ENCODE peak calls at places on chromosomes 4 and X, in five cellular contexts. H is H1, P is neuronal stem cell, A is trophoblast cell, J is mesenchymal stem cell. B is an unnamed sample.

GRCh38 chr4:81504685-81505598 is 33.2 kb upstream of the RASGEF1B start:
- DNase-seq in H (no peak), P (no peak), A (peak; percentile 48), J (no peak), B (no peak)

GRCh38 chr4:177546745-177547144 is 104.5 kb upstream of the AGA start:
- DNase-seq in H (no peak), P (no peak), A (peak; percentile 12), J (no peak), B (peak; percentile 26)

GRCh38 chrX:5236096-5236495 is 992.6 kb downstream of the NLGN4X start:
- DNase-seq in H (no peak), P (no peak), A (peak; percentile 3), J (peak; percentile 50), B (no peak)

GRCh38 chr4:59644765-59645164 is 1555.4 kb upstream of the ADGRL3 start:
- DNase-seq in H (no peak), P (no peak), A (no peak), J (no peak), B (no peak)

GRCh38 chr4:153249199-153250154 is 45.2 kb downstream of the TRIM2 start:
- DNase-seq in H (peak; percentile 58), P (peak; percentile 86), A (peak; percentile 94), J (peak; percentile 89), B (peak; percentile 60)

GRCh38 chr4:151921811-151922210 is 161.0 kb upstream of the GATB start:
- DNase-seq in H (no peak), P (no peak), A (no peak), J (no peak), B (peak; percentile 46)

GRCh38 chr4:110198472-110199419 is at the start of gene ELOVL6:
- DNase-seq in H (peak; percentile 77), P (peak; percentile 94), A (peak; percentile 64), J (peak; percentile 90), B (peak; percentile 72)

GRCh38 chr4:48553720-48554119 is 63.7 kb downstream of the ZAR1 start:
- DNase-seq in H (no peak), P (no peak), A (no peak), J (no peak), B (no peak)

GRCh38 chr4:4637710-4638109 is 95.9 kb upstream of the STX18 start:
- DNase-seq in H (no peak), P (no peak), A (peak; percentile 13), J (no peak), B (no peak)

GRCh38 chr4:80423553-80424224 is 88.2 kb downstream of the CFAP299 start:
- DNase-seq in H (no peak), P (no peak), A (no peak), J (no peak), B (peak; percentile 19)

GRCh38 chrX:132107291-132107690 is 20.5 kb downstream of the FRMD7 start:
- DNase-seq in H (no peak), P (no peak), A (peak; percentile 82), J (no peak), B (no peak)

GRCh38 chr4:101169044-101170014 is 178.0 kb downstream of the PPP3CA start:
- DNase-seq in H (peak; percentile 25), P (peak; percentile 60), A (peak; percentile 91), J (peak; percentile 71), B (peak; percentile 65)

GRCh38 chrX:109886122-109886761 is 116.7 kb upstream of the TMEM164 start:
- DNase-seq in H (no peak), P (peak; percentile 21), A (peak; percentile 53), J (peak; percentile 48), B (peak; percentile 63)

GRCh38 chr4:56086073-56086521 is 137.4 kb downstream of the CEP135 start:
- DNase-seq in H (peak; percentile 19), P (no peak), A (peak; percentile 12), J (peak; percentile 4), B (no peak)

GRCh38 chr4:78299565-78299972 is 242.4 kb downstream of the FRAS1 start:
- DNase-seq in H (no peak), P (no peak), A (no peak), J (no peak), B (peak; percentile 17)

GRCh38 chrX:104156630-104157529 is at the start of gene SLC25A53:
- DNase-seq in H (peak; percentile 64), P (peak; percentile 73), A (peak; percentile 70), J (peak; percentile 85), B (peak; percentile 71)

GRCh38 chr4:4840351-4840750 is 19.1 kb upstream of the MSX1 start:
- DNase-seq in H (no peak), P (no peak), A (no peak), J (no peak), B (no peak)

GRCh38 chrX:114952696-114953095 is 64.7 kb downstream of the IL13RA2 start:
- DNase-seq in H (no peak), P (no peak), A (no peak), J (no peak), B (no peak)

GRCh38 chr4:123587983-123588494 is 191.4 kb downstream of the SPRY1 start:
- DNase-seq in H (no peak), P (no peak), A (peak; percentile 75), J (peak; percentile 99), B (peak; percentile 93)

GRCh38 chr4:177400030-177400429 is 42.2 kb downstream of the AGA start:
- DNase-seq in H (no peak), P (no peak), A (no peak), J (no peak), B (peak; percentile 12)

GRCh38 chr4:61543976-61544375 is 343.9 kb downstream of the ADGRL3 start:
- DNase-seq in H (no peak), P (no peak), A (no peak), J (no peak), B (no peak)

GRCh38 chr4:110442309-110442708 is 33.6 kb upstream of the ENPEP start:
- DNase-seq in H (no peak), P (no peak), A (peak; percentile 90), J (no peak), B (no peak)

GRCh38 chr4:113686950-113687718 is 74.4 kb downstream of the CAMK2D start:
- DNase-seq in H (no peak), P (no peak), A (no peak), J (no peak), B (peak; percentile 55)

GRCh38 chr4:38320349-38320707 is 343.7 kb upstream of the KLF3 start:
- DNase-seq in H (no peak), P (no peak), A (no peak), J (no peak), B (no peak)

GRCh38 chr4:2933566-2934076 is 29.6 kb downstream of the NOP14 start:
- DNase-seq in H (no peak), P (no peak), A (no peak), J (no peak), B (no peak)

GRCh38 chr4:147550626-147551250 is 66.5 kb upstream of the TMEM184C start:
- DNase-seq in H (no peak), P (no peak), A (no peak), J (peak; percentile 61), B (peak; percentile 95)

GRCh38 chr4:1052231-1052671 is 40.8 kb downstream of the FGFRL1 start:
- DNase-seq in H (no peak), P (no peak), A (peak; percentile 20), J (no peak), B (no peak)

GRCh38 chr4:40630335-40631021 is 814 bp upstream of the RBM47 start:
- DNase-seq in H (peak; percentile 51), P (no peak), A (peak; percentile 83), J (no peak), B (no peak)

GRCh38 chr4:41438564-41438963 is 99.4 kb upstream of the LIMCH1 start:
- DNase-seq in H (no peak), P (no peak), A (peak; percentile 80), J (peak; percentile 56), B (no peak)

DNA sequence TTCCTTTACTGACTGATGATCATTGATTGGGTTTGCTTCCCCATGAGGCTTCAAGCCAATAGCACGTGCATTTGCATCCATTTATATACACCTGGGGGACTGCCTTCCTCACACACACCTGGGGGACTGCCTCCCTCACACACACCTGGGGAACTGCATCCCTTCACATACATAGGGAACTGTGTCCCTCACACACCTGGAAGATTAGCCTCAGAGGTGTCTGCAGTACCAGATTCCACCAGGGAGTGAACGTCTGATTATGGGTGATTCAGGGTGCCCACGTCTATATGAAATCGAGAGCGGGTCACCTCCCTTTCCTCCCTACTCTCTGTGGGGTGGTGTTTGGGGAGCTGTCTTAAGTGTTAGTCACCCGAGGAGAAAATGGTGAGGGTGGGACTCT is 16.9 kb downstream of the CD99 start:
- DNase-seq in H (no peak), P (no peak), A (no peak), J (peak; percentile 46), B (no peak)
- H4K91ac ChIP-seq in H (peak overlapping the region; percentile 27), P (no peak overlapping the region), A (peak overlapping the region; percentile 56), J (peak overlapping the region; percentile 81), B (no peak overlapping the region)

DNA sequence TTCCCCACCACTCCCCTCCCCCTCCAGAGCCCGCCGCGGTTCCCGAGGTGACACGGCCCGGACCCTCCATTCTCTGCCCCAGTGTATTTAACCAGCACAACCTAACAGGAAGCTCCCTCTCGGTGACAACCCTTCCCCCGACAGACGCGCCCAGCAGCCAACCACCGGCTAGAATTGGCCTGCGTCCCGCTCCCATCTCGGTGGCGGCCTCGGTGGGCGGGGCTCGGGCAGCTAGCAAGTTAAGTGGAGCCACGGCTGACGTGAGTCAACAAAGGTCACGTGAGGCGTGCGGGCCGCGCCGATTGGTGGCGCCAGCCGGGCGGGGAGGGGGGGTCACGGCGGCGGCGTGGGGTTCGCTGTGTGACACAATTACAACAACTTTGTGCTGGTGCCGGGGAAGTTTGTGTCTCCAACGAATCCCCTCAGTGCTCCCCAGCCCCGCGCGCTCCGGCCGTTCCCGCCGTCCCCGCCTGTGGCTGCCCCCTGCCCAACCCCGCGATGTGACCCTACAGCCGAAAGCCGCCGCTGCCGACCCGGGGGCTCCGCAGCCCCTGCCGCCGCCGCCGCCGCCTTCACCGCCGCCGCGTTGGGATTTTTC is at the start of gene KDM6A:
- DNase-seq in H (peak; percentile 89), P (peak; percentile 92), A (peak; percentile 99), J (peak; percentile 95), B (peak; percentile 96)
- H4K91ac ChIP-seq in H (no peak within 1 kb of the TSS), P (no peak within 1 kb of the TSS), A (peak within 1 kb of the TSS; percentile 97), J (peak within 1 kb of the TSS; percentile 86), B (peak within 1 kb of the TSS; percentile 56)

GRCh38 chr4:54879576-54879975 is 221.8 kb downstream of the KIT start:
- DNase-seq in H (no peak), P (no peak), A (no peak), J (peak; percentile 84), B (peak; percentile 87)
- H4K91ac ChIP-seq in H (no peak overlapping the region), P (no peak overlapping the region), A (no peak overlapping the region), J (no peak overlapping the region), B (no peak overlapping the region)

GRCh38 chr4:8109406-8110065 is 49.1 kb downstream of the ABLIM2 start:
- DNase-seq in H (no peak), P (no peak), A (no peak), J (no peak), B (no peak)

GRCh38 chr4:8107146-8107657 is 51.4 kb downstream of the ABLIM2 start:
- DNase-seq in H (no peak), P (no peak), A (no peak), J (no peak), B (no peak)

GRCh38 chr4:8106451-8107025 is 52.1 kb downstream of the ABLIM2 start:
- DNase-seq in H (no peak), P (no peak), A (peak; percentile 31), J (no peak), B (no peak)

GRCh38 chr4:8108991-8109390 is 49.6 kb downstream of the ABLIM2 start:
- DNase-seq in H (no peak), P (no peak), A (no peak), J (no peak), B (no peak)

DNA sequence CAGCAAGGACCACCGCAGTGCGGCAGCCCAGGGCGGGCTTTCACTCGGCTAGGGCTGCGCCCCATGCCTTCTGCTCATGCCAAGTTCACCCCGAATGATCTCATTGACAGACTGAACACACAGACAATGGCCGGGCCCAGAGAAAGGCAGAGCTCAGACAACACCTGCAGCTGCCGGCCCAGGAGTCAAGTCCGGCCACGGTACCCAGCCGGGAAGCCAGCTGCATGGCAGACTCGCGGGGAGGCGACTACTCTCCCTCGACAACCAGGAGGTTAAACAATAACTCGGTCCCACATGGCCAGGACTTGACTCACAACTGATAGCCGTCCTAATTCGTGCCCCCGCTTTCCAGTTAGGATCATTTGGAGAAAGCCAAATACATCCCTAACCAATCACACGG is 50.4 kb downstream of the ABLIM2 start:
- DNase-seq in H (no peak), P (no peak), A (no peak), J (no peak), B (no peak)
- H4K91ac ChIP-seq in H (no peak overlapping the region), P (no peak overlapping the region), A (no peak overlapping the region), J (no peak overlapping the region), B (no peak overlapping the region)

B was measured in IMR-90.